ENCODE peak calls at places on chromosomes 12 and 14, in ten cellular contexts. O, Y, A, S, B, W, L, I, N and Z are unnamed samples.
A peak's percentile ranks its signal among the peaks of the same experiment; 100 is the strongest.

GRCh38 chr12:47753021-47754001 is 5.4 kb downstream of the RAPGEF3 start:
- DNase-seq in O (no peak), Y (peak; percentile 96), A (no peak), S (no peak), B (peak; percentile 87), W (no peak), L (peak; percentile 93), I (no peak), N (no peak), Z (no peak)

GRCh38 chr12:11059784-11060183 is 2.3 kb downstream of the TAS2R46 start:
- DNase-seq in O (no peak), Y (no peak), A (no peak), S (no peak), B (no peak), W (no peak), L (no peak), I (no peak), N (no peak), Z (no peak)

GRCh38 chr12:86801439-86801838 is 545.2 kb upstream of the MGAT4C start:
- DNase-seq in O (no peak), Y (no peak), A (no peak), S (no peak), B (no peak), W (no peak), L (no peak), I (no peak), N (no peak), Z (no peak)

GRCh38 chr14:60590907-60591510 is 58.3 kb downstream of the SIX1 start:
- DNase-seq in O (no peak), Y (peak; percentile 62), A (no peak), S (no peak), B (no peak), W (no peak), L (no peak), I (no peak), N (peak; percentile 59), Z (no peak)

GRCh38 chr12:44431647-44432352 is 444.3 kb downstream of the NELL2 start:
- DNase-seq in O (no peak), Y (no peak), A (no peak), S (no peak), B (no peak), W (no peak), L (no peak), I (no peak), N (no peak), Z (no peak)

GRCh38 chr12:121893901-121894540 is 5.4 kb downstream of the PSMD9 start:
- DNase-seq in O (no peak), Y (peak; percentile 32), A (peak; percentile 57), S (no peak), B (no peak), W (no peak), L (no peak), I (no peak), N (peak; percentile 79), Z (peak; percentile 49)

GRCh38 chr12:2751686-2752085 is 43.1 kb upstream of the FKBP4 start:
- DNase-seq in O (no peak), Y (peak; percentile 57), A (no peak), S (no peak), B (no peak), W (no peak), L (no peak), I (no peak), N (no peak), Z (no peak)

GRCh38 chr14:91708795-91709194 is 23.1 kb downstream of the CATSPERB start:
- DNase-seq in O (no peak), Y (no peak), A (no peak), S (no peak), B (no peak), W (no peak), L (no peak), I (no peak), N (no peak), Z (no peak)

GRCh38 chr14:85416771-85417170 is 113.2 kb upstream of the FLRT2 start:
- DNase-seq in O (no peak), Y (no peak), A (no peak), S (no peak), B (no peak), W (peak; percentile 75), L (no peak), I (no peak), N (peak; percentile 58), Z (no peak)

GRCh38 chr14:90288646-90289355 is 32.4 kb downstream of the PSMC1 start:
- DNase-seq in O (no peak), Y (no peak), A (no peak), S (no peak), B (no peak), W (no peak), L (peak; percentile 46), I (peak; percentile 70), N (no peak), Z (no peak)

GRCh38 chr14:21917699-21918436 is 244.2 kb upstream of the OR4E1 start:
- DNase-seq in O (peak; percentile 61), Y (peak; percentile 51), A (peak; percentile 66), S (no peak), B (no peak), W (peak; percentile 27), L (no peak), I (no peak), N (peak; percentile 46), Z (peak; percentile 77)

GRCh38 chr14:90760591-90761316 is 55.5 kb downstream of the TTC7B start:
- DNase-seq in O (no peak), Y (peak; percentile 82), A (no peak), S (no peak), B (no peak), W (no peak), L (no peak), I (no peak), N (peak; percentile 18), Z (no peak)

GRCh38 chr12:39145175-39145999 is 240.0 kb upstream of the CPNE8 start:
- DNase-seq in O (peak; percentile 62), Y (peak; percentile 61), A (peak; percentile 18), S (peak; percentile 38), B (peak; percentile 68), W (no peak), L (no peak), I (no peak), N (peak; percentile 23), Z (peak; percentile 41)

GRCh38 chr12:87813476-87814234 is 215.5 kb downstream of the C12orf50 start:
- DNase-seq in O (no peak), Y (no peak), A (no peak), S (no peak), B (no peak), W (peak; percentile 77), L (no peak), I (no peak), N (no peak), Z (no peak)

GRCh38 chr14:103688906-103689902 is 26.0 kb downstream of the XRCC3 start:
- DNase-seq in O (no peak), Y (no peak), A (no peak), S (no peak), B (no peak), W (no peak), L (peak; percentile 80), I (no peak), N (no peak), Z (no peak)

GRCh38 chr12:119151445-119151844 is 27.3 kb upstream of the HSPB8 start:
- DNase-seq in O (no peak), Y (no peak), A (no peak), S (no peak), B (no peak), W (no peak), L (no peak), I (no peak), N (no peak), Z (no peak)

GRCh38 chr12:73383584-73384229 is 1111.5 kb downstream of the TRHDE start:
- DNase-seq in O (no peak), Y (no peak), A (no peak), S (no peak), B (no peak), W (no peak), L (no peak), I (no peak), N (no peak), Z (no peak)

GRCh38 chr12:57185403-57185802 is 31.2 kb upstream of the NXPH4 start:
- DNase-seq in O (no peak), Y (no peak), A (no peak), S (no peak), B (no peak), W (no peak), L (peak; percentile 62), I (no peak), N (no peak), Z (no peak)

GRCh38 chr12:49108958-49109404 is 1.7 kb downstream of the LMBR1L start:
- DNase-seq in O (no peak), Y (no peak), A (no peak), S (no peak), B (no peak), W (no peak), L (no peak), I (peak; percentile 70), N (peak; percentile 63), Z (no peak)

GRCh38 chr14:25953532-25954144 is 644.2 kb downstream of the NOVA1 start:
- DNase-seq in O (no peak), Y (no peak), A (no peak), S (no peak), B (no peak), W (no peak), L (no peak), I (no peak), N (no peak), Z (no peak)

GRCh38 chr14:52351561-52352491 is 37.7 kb downstream of the PTGER2 start:
- DNase-seq in O (peak; percentile 47), Y (no peak), A (peak; percentile 40), S (no peak), B (peak; percentile 44), W (no peak), L (no peak), I (no peak), N (peak; percentile 50), Z (peak; percentile 77)

GRCh38 chr12:117367006-117367638 is 5.7 kb upstream of the NOS1 start:
- DNase-seq in O (peak; percentile 68), Y (peak; percentile 83), A (peak; percentile 50), S (peak; percentile 17), B (no peak), W (peak; percentile 11), L (no peak), I (peak; percentile 76), N (peak; percentile 87), Z (peak; percentile 71)

GRCh38 chr14:28303248-28303647 is 463.3 kb upstream of the FOXG1 start:
- DNase-seq in O (no peak), Y (no peak), A (no peak), S (no peak), B (no peak), W (no peak), L (no peak), I (no peak), N (no peak), Z (no peak)

GRCh38 chr12:131693149-131693548 is 17.7 kb upstream of the SFSWAP start:
- DNase-seq in O (no peak), Y (no peak), A (no peak), S (no peak), B (no peak), W (no peak), L (no peak), I (peak; percentile 29), N (no peak), Z (no peak)

GRCh38 chr14:100539766-100540140 is 47.5 kb downstream of the BEGAIN start:
- DNase-seq in O (no peak), Y (no peak), A (no peak), S (no peak), B (peak; percentile 29), W (no peak), L (no peak), I (no peak), N (no peak), Z (no peak)

GRCh38 chr14:59629384-59630158 is 53.0 kb upstream of the CCDC175 start:
- DNase-seq in O (no peak), Y (no peak), A (no peak), S (no peak), B (no peak), W (no peak), L (no peak), I (no peak), N (no peak), Z (no peak)